ENCODE peak calls at places on chromosomes 12 and 14, in four cellular contexts. One of them, this sample, is unnamed.
A peak's percentile ranks its signal among the peaks of the same experiment; 100 is the strongest.

GRCh38 chr12:62862259-62862881 is 72.6 kb downstream of the PPM1H start:
- DNase-seq in MM.1S: no peak
- DNase-seq in endothelial cell of umbilical vein: peak; percentile 48
- DNase-seq in tibial artery: no peak
- DNase-seq in this sample: no peak

GRCh38 chr12:128180166-128180565 is 86.8 kb upstream of the TMEM132C start:
- DNase-seq in MM.1S: no peak
- DNase-seq in endothelial cell of umbilical vein: no peak
- DNase-seq in tibial artery: no peak
- DNase-seq in this sample: no peak

GRCh38 chr14:22221508-22221907 is 367.5 kb downstream of the DAD1 start:
- DNase-seq in MM.1S: peak; percentile 12
- DNase-seq in endothelial cell of umbilical vein: peak; percentile 16
- DNase-seq in tibial artery: no peak
- DNase-seq in this sample: peak; percentile 26

GRCh38 chr14:24362241-24362960 is 5.6 kb upstream of the NFATC4 start:
- DNase-seq in MM.1S: no peak
- DNase-seq in endothelial cell of umbilical vein: no peak
- DNase-seq in tibial artery: no peak
- DNase-seq in this sample: no peak

GRCh38 chr14:51357250-51357649 is 117.2 kb downstream of the TMX1 start:
- DNase-seq in MM.1S: no peak
- DNase-seq in endothelial cell of umbilical vein: no peak
- DNase-seq in tibial artery: no peak
- DNase-seq in this sample: no peak

GRCh38 chr14:37559386-37559785 is 35.7 kb downstream of the FOXA1 start:
- DNase-seq in MM.1S: no peak
- DNase-seq in endothelial cell of umbilical vein: no peak
- DNase-seq in tibial artery: no peak
- DNase-seq in this sample: no peak

GRCh38 chr12:43835656-43836454 is at the start of gene TMEM117:
- DNase-seq in MM.1S: peak; percentile 62
- DNase-seq in endothelial cell of umbilical vein: peak; percentile 61
- DNase-seq in tibial artery: peak; percentile 84
- DNase-seq in this sample: peak; percentile 69

GRCh38 chr14:33165144-33165925 is 226.7 kb downstream of the NPAS3 start:
- DNase-seq in MM.1S: no peak
- DNase-seq in endothelial cell of umbilical vein: no peak
- DNase-seq in tibial artery: no peak
- DNase-seq in this sample: no peak

GRCh38 chr12:27289414-27289813 is 43.2 kb upstream of the BMAL2 start:
- DNase-seq in MM.1S: no peak
- DNase-seq in endothelial cell of umbilical vein: no peak
- DNase-seq in tibial artery: no peak
- DNase-seq in this sample: peak; percentile 29

GRCh38 chr12:122422769-122423257 is 344 bp upstream of the CLIP1 start:
- DNase-seq in MM.1S: peak; percentile 33
- DNase-seq in endothelial cell of umbilical vein: peak; percentile 49
- DNase-seq in tibial artery: no peak
- DNase-seq in this sample: peak; percentile 34

GRCh38 chr12:79555006-79555925 is 135.5 kb downstream of the PAWR start:
- DNase-seq in MM.1S: no peak
- DNase-seq in endothelial cell of umbilical vein: peak; percentile 79
- DNase-seq in tibial artery: no peak
- DNase-seq in this sample: peak; percentile 30

GRCh38 chr12:132478433-132478803 is 11.5 kb upstream of the FBRSL1 start:
- DNase-seq in MM.1S: no peak
- DNase-seq in endothelial cell of umbilical vein: no peak
- DNase-seq in tibial artery: no peak
- DNase-seq in this sample: no peak

GRCh38 chr14:90608281-90608680 is 207.9 kb downstream of the TTC7B start:
- DNase-seq in MM.1S: no peak
- DNase-seq in endothelial cell of umbilical vein: no peak
- DNase-seq in tibial artery: no peak
- DNase-seq in this sample: no peak

GRCh38 chr14:100667706-100668105 is 59.0 kb upstream of the DLK1 start:
- DNase-seq in MM.1S: no peak
- DNase-seq in endothelial cell of umbilical vein: no peak
- DNase-seq in tibial artery: no peak
- DNase-seq in this sample: no peak

GRCh38 chr12:14768823-14769405 is 34.4 kb downstream of the WBP11 start:
- DNase-seq in MM.1S: no peak
- DNase-seq in endothelial cell of umbilical vein: no peak
- DNase-seq in tibial artery: no peak
- DNase-seq in this sample: peak; percentile 76

GRCh38 chr12:111773801-111774551 is 7.2 kb downstream of the ALDH2 start:
- DNase-seq in MM.1S: peak; percentile 40
- DNase-seq in endothelial cell of umbilical vein: no peak
- DNase-seq in tibial artery: peak; percentile 88
- DNase-seq in this sample: peak; percentile 76

GRCh38 chr14:38103542-38104225 is 104.0 kb upstream of the SSTR1 start:
- DNase-seq in MM.1S: no peak
- DNase-seq in endothelial cell of umbilical vein: no peak
- DNase-seq in tibial artery: no peak
- DNase-seq in this sample: no peak

GRCh38 chr12:68001486-68002466 is 12.5 kb downstream of the IFNG-AS1 start:
- DNase-seq in MM.1S: no peak
- DNase-seq in endothelial cell of umbilical vein: peak; percentile 3
- DNase-seq in tibial artery: no peak
- DNase-seq in this sample: peak; percentile 49
- TF ChIP-seq CTCF in MM.1S: peak; percentile 49
- TF ChIP-seq CTCF in endothelial cell of umbilical vein: no peak
- TF ChIP-seq CTCF in tibial artery: no peak
- TF ChIP-seq CTCF in this sample: peak; percentile 37

DNA sequence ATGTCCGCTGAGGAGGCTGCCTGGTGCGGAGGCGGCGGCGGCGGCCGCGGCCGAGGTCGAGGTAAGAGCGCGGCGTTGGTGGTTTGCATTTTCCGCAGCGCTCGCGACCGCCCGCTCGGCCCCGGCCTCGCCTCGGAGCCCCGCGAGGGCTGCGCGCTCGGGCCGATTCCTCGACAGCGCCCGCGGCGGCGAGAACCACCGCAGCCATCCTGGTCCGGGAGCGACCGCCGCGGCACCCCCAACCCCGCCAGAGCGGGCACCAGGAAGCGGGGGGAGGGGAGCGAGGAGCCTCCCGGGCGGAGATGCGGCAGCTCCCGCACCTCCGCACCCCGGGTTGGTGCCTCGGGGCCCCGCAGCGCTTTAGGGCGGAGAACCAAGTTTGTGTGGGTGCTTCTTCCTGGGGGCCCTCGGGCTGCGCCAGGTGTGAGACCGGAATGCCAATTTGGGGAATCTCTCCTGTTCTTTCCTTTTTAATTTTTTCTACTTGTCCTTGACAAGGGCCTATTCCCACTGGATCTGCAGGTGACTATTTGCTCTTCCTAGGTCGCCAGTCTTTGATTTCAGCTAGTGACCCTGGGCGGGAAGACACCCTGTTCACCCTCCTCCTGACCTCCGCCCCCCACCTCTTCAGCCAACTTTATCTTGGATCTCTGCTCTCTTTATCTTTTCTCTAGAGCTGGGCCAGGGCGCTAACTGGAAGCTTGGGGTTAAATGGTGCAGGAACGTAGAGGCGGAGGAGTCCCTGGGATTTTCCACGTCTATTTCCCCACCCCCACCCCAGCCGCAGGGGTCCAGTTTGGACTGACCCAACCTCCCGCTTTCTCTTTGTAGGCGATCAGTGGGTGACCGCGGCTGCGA is at the start of gene SOCS2:
- DNase-seq in MM.1S: peak; percentile 45
- DNase-seq in endothelial cell of umbilical vein: peak; percentile 8
- DNase-seq in tibial artery: peak; percentile 70
- DNase-seq in this sample: no peak
- H3K4me3 ChIP-seq in MM.1S: peak within 1 kb of the TSS; percentile 97
- H3K4me3 ChIP-seq in endothelial cell of umbilical vein: peak within 1 kb of the TSS; percentile 24
- H3K4me3 ChIP-seq in tibial artery: peak within 1 kb of the TSS; percentile 77
- H3K4me3 ChIP-seq in this sample: peak within 1 kb of the TSS; percentile 80

GRCh38 chr14:95677168-95677835 is 8.9 kb upstream of the TCL1B start:
- DNase-seq in MM.1S: no peak
- DNase-seq in endothelial cell of umbilical vein: no peak
- DNase-seq in tibial artery: no peak
- DNase-seq in this sample: no peak

GRCh38 chr14:95679148-95679547 is 7.1 kb upstream of the TCL1B start:
- DNase-seq in MM.1S: no peak
- DNase-seq in endothelial cell of umbilical vein: no peak
- DNase-seq in tibial artery: no peak
- DNase-seq in this sample: no peak

GRCh38 chr14:95683793-95684192 is 2.4 kb upstream of the TCL1B start:
- DNase-seq in MM.1S: peak; percentile 9
- DNase-seq in endothelial cell of umbilical vein: no peak
- DNase-seq in tibial artery: no peak
- DNase-seq in this sample: peak; percentile 65

GRCh38 chr14:95681153-95681552 is 5.1 kb upstream of the TCL1B start:
- DNase-seq in MM.1S: no peak
- DNase-seq in endothelial cell of umbilical vein: no peak
- DNase-seq in tibial artery: no peak
- DNase-seq in this sample: no peak

GRCh38 chr14:95679995-95680735 is 6.1 kb upstream of the TCL1B start:
- DNase-seq in MM.1S: no peak
- DNase-seq in endothelial cell of umbilical vein: no peak
- DNase-seq in tibial artery: no peak
- DNase-seq in this sample: peak; percentile 45
- TF ChIP-seq CTCF in MM.1S: no peak
- TF ChIP-seq CTCF in endothelial cell of umbilical vein: no peak
- TF ChIP-seq CTCF in tibial artery: no peak
- TF ChIP-seq CTCF in this sample: no peak

DNA sequence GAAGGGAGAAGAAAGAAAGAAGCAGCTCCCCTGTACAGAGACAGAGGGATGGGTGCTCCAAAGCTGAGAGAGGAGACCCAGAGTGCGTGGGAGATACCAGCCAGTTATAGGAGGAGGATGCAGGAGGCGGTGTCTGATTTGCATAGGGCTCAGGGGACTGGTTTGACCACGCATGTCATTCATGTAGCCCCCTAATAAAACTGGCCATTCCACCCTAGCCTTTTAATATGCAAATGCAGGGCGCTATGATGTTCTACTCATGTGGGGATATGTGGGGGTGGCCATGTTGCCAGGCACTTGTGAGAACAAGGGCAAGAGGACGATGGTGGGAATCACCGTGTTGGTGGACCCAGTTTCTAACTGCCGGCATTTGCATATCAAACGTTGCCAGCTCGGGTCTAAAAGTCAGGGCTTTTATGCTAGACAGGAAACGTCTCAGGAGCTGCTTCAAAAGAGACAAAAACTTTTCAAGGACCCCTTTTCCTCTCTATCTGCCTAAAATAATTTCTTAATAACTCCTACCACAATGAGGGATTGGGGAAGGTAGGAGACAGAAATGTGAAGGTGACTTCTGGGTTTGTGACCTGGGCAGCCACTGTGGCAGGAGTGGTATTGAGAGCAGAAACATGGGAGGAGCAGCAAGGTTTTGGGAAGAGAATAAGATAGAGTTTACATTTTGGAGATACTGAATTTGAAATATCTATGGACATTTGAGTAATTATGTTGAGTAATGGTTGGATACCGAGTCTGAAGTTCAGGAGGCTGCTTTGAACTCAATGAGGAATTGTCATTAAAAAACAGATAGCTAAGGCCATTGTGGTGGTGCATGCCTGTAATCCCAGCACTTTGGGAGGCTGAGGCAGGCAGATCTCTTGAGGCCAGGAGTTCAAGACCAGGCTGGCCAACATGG is 2.2 kb upstream of the ATXN3 start:
- DNase-seq in MM.1S: no peak
- DNase-seq in endothelial cell of umbilical vein: no peak
- DNase-seq in tibial artery: no peak
- DNase-seq in this sample: peak; percentile 75
- H3K4me3 ChIP-seq in MM.1S: no peak overlapping the region
- H3K4me3 ChIP-seq in endothelial cell of umbilical vein: no peak overlapping the region
- H3K4me3 ChIP-seq in tibial artery: no peak overlapping the region
- H3K4me3 ChIP-seq in this sample: peak overlapping the region; percentile 27

GRCh38 chr12:125683748-125684381 is 618.6 kb downstream of the AACS start:
- DNase-seq in MM.1S: no peak
- DNase-seq in endothelial cell of umbilical vein: no peak
- DNase-seq in tibial artery: no peak
- DNase-seq in this sample: peak; percentile 64
- TF ChIP-seq CTCF in MM.1S: no peak
- TF ChIP-seq CTCF in endothelial cell of umbilical vein: no peak
- TF ChIP-seq CTCF in tibial artery: no peak
- TF ChIP-seq CTCF in this sample: peak; percentile 78

DNA sequence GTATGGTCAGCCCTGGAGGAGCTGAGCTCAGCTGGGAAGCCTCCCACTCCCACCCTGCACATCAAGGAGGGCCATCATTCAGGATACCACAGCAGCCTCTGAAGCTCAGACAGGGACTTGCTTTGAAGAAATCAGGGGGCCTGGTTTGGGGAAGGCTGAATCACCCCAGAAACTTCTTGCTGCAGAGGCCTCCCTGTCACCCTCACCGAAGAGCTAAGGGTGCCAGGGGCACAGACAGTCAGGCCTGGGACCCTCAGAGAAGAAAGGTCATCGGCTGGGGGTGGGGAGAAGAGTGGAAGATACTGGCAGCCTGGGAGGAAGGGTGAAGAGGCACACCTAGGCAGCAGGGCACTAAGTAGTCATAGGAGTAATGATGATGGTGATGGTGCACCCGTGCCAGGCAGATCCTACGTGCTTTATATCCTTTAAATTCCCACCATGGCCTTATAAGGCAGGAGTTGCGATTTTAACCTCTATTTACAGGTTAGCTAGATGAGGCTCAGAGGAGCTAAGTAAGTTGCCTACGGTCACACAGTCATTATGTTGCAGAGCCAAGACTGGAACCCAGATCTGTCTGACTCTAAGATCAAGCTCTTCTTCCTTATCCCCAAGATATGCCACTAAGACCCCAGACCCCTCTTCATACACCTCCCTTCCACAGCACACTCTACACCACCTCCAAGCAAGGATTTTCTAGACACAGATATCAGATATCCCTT is 28.5 kb upstream of the PNMA1 start:
- DNase-seq in MM.1S: no peak
- DNase-seq in endothelial cell of umbilical vein: no peak
- DNase-seq in tibial artery: no peak
- DNase-seq in this sample: no peak
- H3K4me3 ChIP-seq in MM.1S: no peak overlapping the region
- H3K4me3 ChIP-seq in endothelial cell of umbilical vein: no peak overlapping the region
- H3K4me3 ChIP-seq in tibial artery: no peak overlapping the region
- H3K4me3 ChIP-seq in this sample: peak overlapping the region; percentile 34

This sample was measured in GM12865.